ENCODE peak calls at places on chromosomes 1 and 21, in six cellular contexts. D is adrenal gland, L is prostate gland, C is stomach, Z is uterus, N is tibial nerve. Q is an unnamed sample. For H3K36me3 and H3K4me1, the result is how much of the 10 kb centered on the place peaks cover.

GRCh38 chr1:15382601-15383518 is 26.8 kb upstream of the EFHD2 start:
- DNase-seq in Z (no peak), C (no peak), L (no peak), D (no peak), N (no peak), Q (no peak)

GRCh38 chr1:168476588-168477379 is 67.0 kb downstream of the XCL2 start:
- DNase-seq in N (no peak), D (no peak), C (no peak), L (peak), Z (no peak), Q (no peak)

GRCh38 chr21:35768187-35768586 is 292.1 kb downstream of the SETD4 start:
- DNase-seq in N (peak), L (no peak), D (no peak), Z (no peak), C (no peak), Q (no peak)

GRCh38 chr1:185632659-185633428 is 101.3 kb upstream of the HMCN1 start:
- DNase-seq in C (no peak), Z (no peak), N (no peak), L (no peak), D (no peak), Q (no peak)

GRCh38 chr1:201228011-201228983 is 37.7 kb downstream of the IGFN1 start:
- DNase-seq in Z (no peak), L (no peak), C (no peak), D (no peak), N (no peak), Q (no peak)

GRCh38 chr1:225849905-225850304 is 32.3 kb downstream of the TMEM63A start:
- DNase-seq in Z (peak), N (no peak), D (peak), C (peak), L (no peak), Q (peak)

GRCh38 chr21:14736672-14737071 is 190.6 kb upstream of the SAMSN1 start:
- DNase-seq in L (no peak), C (no peak), Z (no peak), N (no peak), D (no peak), Q (no peak)

GRCh38 chr1:156097499-156098178 is 15.4 kb upstream of the MEX3A start:
- DNase-seq in L (no peak), D (no peak), N (no peak), C (no peak), Z (no peak), Q (no peak)

GRCh38 chr1:27021347-27022031 is 8.8 kb upstream of the TENT5B start:
- DNase-seq in N (no peak), L (no peak), C (no peak), D (no peak), Z (no peak), Q (no peak)

GRCh38 chr21:14401217-14401616 is 18.3 kb upstream of the HSPA13 start:
- DNase-seq in L (no peak), Z (no peak), C (no peak), N (no peak), D (no peak), Q (no peak)

GRCh38 chr1:117732065-117732789 is 126.4 kb downstream of the TENT5C start:
- DNase-seq in N (no peak), Z (no peak), D (no peak), L (no peak), C (no peak), Q (no peak)

GRCh38 chr1:19463204-19463803 is 22.0 kb downstream of the CAPZB start:
- DNase-seq in Z (no peak), D (no peak), N (no peak), L (no peak), C (no peak), Q (peak)

GRCh38 chr1:228889289-228889688 is 154.0 kb downstream of the RHOU start:
- DNase-seq in N (no peak), D (no peak), Z (no peak), C (no peak), L (no peak), Q (no peak)

GRCh38 chr21:41973427-41973831 is 19.6 kb upstream of the C2CD2 start:
- DNase-seq in D (peak), Z (no peak), N (no peak), L (no peak), C (peak), Q (peak)

GRCh38 chr1:34262921-34263320 is 86.2 kb downstream of the C1orf94 start:
- DNase-seq in Z (no peak), D (no peak), L (no peak), N (no peak), C (no peak), Q (no peak)

GRCh38 chr1:31706384-31707058 is 2.7 kb upstream of the COL16A1 start:
- DNase-seq in L (no peak), Z (no peak), C (no peak), D (no peak), N (no peak), Q (no peak)

GRCh38 chr1:246335126-246335525 is 172.0 kb downstream of the SMYD3 start:
- DNase-seq in Z (no peak), C (no peak), D (no peak), N (no peak), L (no peak), Q (no peak)

GRCh38 chr1:36133484-36133883 is 8.5 kb upstream of the COL8A2 start:
- DNase-seq in N (no peak), C (peak), D (peak), Z (peak), L (peak), Q (no peak)

GRCh38 chr1:9128520-9129371 is at the start of gene GPR157:
- DNase-seq in N (peak), C (peak), D (peak), L (peak), Z (peak), Q (peak)

GRCh38 chr1:8090241-8090702 is 64.2 kb upstream of the ERRFI1 start:
- DNase-seq in Z (no peak), N (no peak), L (no peak), D (no peak), C (no peak), Q (no peak)

GRCh38 chr1:15617874-15618684 is 821 bp downstream of the DDI2 start:
- DNase-seq in D (no peak), L (peak), Z (no peak), N (peak), C (no peak), Q (no peak)

GRCh38 chr21:28699591-28700259 is 293.0 kb downstream of the LTN1 start:
- DNase-seq in N (no peak), L (peak), D (no peak), C (no peak), Z (no peak), Q (no peak)

GRCh38 chr21:25639922-25640670 is 1.0 kb downstream of the JAM2 start:
- DNase-seq in C (no peak), D (peak), Z (peak), L (peak), N (peak), Q (peak)

GRCh38 chr1:199701731-199702130 is 325.8 kb upstream of the NR5A2 start:
- DNase-seq in Z (no peak), L (no peak), N (no peak), C (no peak), D (no peak), Q (no peak)

GRCh38 chr1:18599096-18599495 is 31.6 kb upstream of the PAX7 start:
- DNase-seq in D (no peak), L (peak), Z (no peak), N (no peak), C (no peak), Q (no peak)

GRCh38 chr1:143720087-143721023 is 251.4 kb downstream of the FAM72C start:
- DNase-seq in C (no peak), N (no peak), Z (no peak), D (peak), L (no peak), Q (peak)

GRCh38 chr1:44924835-44925464 is 61.4 kb downstream of the EIF2B3 start:
- DNase-seq in D (no peak), C (no peak), L (no peak), N (no peak), Z (no peak), Q (no peak)

GRCh38 chr1:36565576-36566501 is 83.1 kb upstream of the CSF3R start:
- DNase-seq in Z (no peak), D (no peak), L (no peak), N (no peak), C (no peak), Q (peak)

GRCh38 chr1:64487061-64487460 is 17.1 kb downstream of the CACHD1 start:
- DNase-seq in Z (no peak), C (no peak), D (no peak), N (no peak), L (no peak), Q (no peak)

GRCh38 chr1:200861937-200862647 is 10.7 kb upstream of the GPR25 start:
- DNase-seq in N (no peak), L (no peak), C (no peak), Z (no peak), D (no peak), Q (no peak)

GRCh38 chr1:52955129-52955970 is 28.3 kb downstream of the SCP2 start:
- DNase-seq in Z (no peak), C (no peak), L (no peak), D (no peak), N (peak), Q (no peak)

GRCh38 chr1:26353976-26354820 is at the start of gene CRYBG2:
- DNase-seq in D (no peak), Z (no peak), L (peak), C (peak), N (no peak), Q (no peak)

GRCh38 chr1:37476460-37477197 is 2.2 kb downstream of the ZC3H12A start:
- DNase-seq in Z (peak), L (no peak), C (peak), N (peak), D (peak), Q (peak)

GRCh38 chr1:67960766-67961165 is 89.7 kb downstream of the DIRAS3 start:
- DNase-seq in N (no peak), C (no peak), L (no peak), Z (no peak), D (no peak), Q (no peak)

GRCh38 chr1:31633117-31633516 is 11.6 kb downstream of the PEF1 start:
- DNase-seq in L (no peak), D (no peak), N (no peak), Z (no peak), C (peak), Q (no peak)

GRCh38 chr1:65141394-65141793 is 6.6 kb upstream of the AK4 start:
- DNase-seq in D (no peak), N (no peak), C (no peak), L (no peak), Z (no peak), Q (no peak)

GRCh38 chr1:17440074-17440826 is 773 bp upstream of the RCC2 start:
- DNase-seq in L (no peak), Z (no peak), D (no peak), C (no peak), N (no peak), Q (no peak)

GRCh38 chr21:39224930-39225329 is 41.7 kb upstream of the PSMG1 start:
- DNase-seq in L (no peak), C (no peak), Z (no peak), D (no peak), N (no peak), Q (no peak)
- H3K36me3 ChIP-seq in L (under half), C (half or more), Z (under half), D (under half), N (under half), Q (under half)

GRCh38 chr1:112633628-112634027 is 14.0 kb downstream of the CAPZA1 start:
- DNase-seq in Z (no peak), D (no peak), N (no peak), C (no peak), L (no peak), Q (no peak)
- H3K4me1 ChIP-seq in Z (under half), D (half or more), N (under half), C (under half), L (under half), Q (half or more)

DNA sequence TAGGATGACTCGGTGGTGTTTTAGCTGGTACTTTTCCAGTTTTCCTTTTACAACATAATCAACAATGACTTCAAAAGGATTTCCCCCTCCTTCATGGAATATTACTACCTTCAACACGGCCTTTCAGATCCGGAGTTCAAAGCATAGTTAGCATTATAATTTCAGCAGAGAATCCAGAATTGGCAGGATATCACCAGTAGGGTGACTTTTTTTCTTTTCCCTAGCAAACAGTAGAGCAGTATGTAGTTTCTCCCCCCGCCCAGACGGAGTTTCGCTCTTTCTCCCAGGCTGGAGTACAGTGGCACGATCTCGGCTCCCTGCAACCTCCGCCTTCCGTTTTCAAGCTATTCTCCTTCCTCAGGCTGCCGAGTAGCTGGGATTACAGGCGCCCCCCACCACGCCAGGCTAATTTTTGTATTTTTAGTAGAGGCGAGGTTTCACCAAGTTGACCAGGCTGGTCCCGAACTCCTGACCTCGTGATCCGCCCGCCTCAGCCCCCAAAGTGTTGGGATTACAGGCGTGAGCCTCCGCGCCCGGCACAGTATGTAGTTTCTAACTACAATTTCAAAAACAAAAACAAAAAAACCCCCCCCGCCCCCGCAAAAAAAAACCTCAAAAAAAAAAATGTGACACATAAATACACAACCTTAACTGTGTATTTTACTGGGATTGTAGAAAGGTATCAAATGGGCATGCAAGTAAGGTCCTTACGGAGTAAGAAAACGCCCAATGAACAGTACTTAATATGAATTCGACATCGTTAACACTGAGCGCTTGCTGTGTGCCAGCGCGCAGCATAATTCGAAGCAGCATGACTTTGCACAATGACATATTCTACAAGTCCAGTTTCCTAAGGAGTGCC is 1.5 kb upstream of the COX20 start:
- DNase-seq in C (peak), Z (peak), N (peak), L (peak), D (peak), Q (peak)
- TF ChIP-seq POLR2A in C (no peak), Z (peak), N (no peak), L (no peak), D (peak), Q (no peak)

DNA sequence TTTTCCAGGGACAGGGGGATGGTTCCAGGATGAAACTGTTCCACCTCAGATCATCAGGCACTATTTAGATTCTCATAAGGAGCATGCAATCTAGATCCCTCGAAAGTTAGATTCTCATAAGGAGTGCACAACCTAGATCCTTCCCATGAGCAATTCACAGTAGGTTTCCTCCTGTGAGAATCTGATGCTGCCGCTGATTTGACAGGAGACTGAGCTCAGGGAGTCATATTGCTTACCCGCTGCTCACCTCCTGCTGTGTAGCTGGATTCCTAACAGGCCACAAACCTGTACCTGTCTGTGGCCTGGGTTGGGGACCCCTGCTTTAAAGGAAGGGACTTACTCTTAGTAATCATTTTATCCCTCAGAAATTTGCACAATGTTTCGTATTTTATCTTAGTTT is 9.3 kb downstream of the CTH start:
- DNase-seq in D (no peak), C (no peak), N (no peak), L (no peak), Z (no peak), Q (no peak)
- H3K36me3 ChIP-seq in D (under half), C (half or more), N (under half), L (under half), Z (under half), Q (under half)

GRCh38 chr1:41482906-41483895 is 1.3 kb downstream of the EDN2 start:
- DNase-seq in Z (no peak), L (no peak), C (no peak), N (no peak), D (no peak), Q (peak)

GRCh38 chr1:41482001-41482765 is 2.3 kb downstream of the EDN2 start:
- DNase-seq in L (peak), D (peak), N (no peak), C (peak), Z (peak), Q (peak)

GRCh38 chr1:41484881-41485280 is 398 bp upstream of the EDN2 start:
- DNase-seq in N (no peak), C (no peak), L (no peak), Z (no peak), D (no peak), Q (peak)

GRCh38 chr1:41485605-41486004 is 1.1 kb upstream of the EDN2 start:
- DNase-seq in N (no peak), Z (no peak), C (no peak), L (no peak), D (no peak), Q (peak)

DNA sequence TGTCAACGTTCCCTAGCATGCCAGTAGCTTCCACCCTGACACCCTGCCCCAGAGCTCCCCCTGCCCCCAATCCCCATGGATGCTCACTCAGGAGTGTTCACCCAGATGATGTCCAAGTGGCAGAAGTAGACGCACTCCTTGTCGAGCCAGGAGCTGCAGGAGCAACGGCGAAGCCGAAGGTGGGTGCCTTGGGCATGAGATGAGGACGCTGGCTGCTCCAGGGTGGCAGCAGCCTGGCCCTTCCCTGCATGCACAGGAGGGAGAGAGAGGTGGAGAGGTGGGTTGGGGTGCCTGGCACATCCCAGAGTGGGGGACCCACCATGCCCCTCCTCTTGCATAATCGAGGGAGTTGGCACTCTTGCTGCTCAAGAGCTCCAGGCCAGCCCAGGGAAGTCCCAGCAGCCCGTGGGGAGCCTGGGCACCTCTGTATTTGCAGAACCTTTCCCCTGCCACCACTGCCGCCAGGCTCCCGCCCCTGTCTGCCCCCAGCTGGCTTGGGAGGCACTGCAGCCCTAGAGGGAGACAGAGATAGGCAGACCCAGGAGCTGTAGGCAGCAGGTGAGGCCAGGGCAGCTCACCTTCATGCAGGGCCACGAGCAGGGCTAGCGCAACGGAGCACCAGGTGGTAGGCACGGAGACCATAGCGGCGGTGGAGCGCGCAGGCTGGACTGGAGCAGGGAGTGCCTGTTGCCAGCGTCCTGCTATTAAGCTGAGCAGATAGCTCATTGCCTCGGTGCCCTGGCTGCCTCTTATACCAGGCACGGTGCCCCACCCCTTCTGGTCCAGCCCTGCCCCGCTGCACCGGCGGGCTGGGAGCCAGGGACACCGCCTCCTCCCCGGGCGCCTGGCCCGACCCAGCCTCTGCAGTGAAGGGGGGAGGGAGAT is at the start of gene EDN2:
- DNase-seq in C (peak), L (peak), D (no peak), Z (no peak), N (no peak), Q (peak)
- H3K4me1 ChIP-seq in C (half or more), L (under half), D (under half), Z (under half), N (under half), Q (under half)

GRCh38 chr1:160098852-160099647 is 631 bp upstream of the IGSF8 start:
- DNase-seq in N (peak), C (peak), L (peak), Z (peak), D (peak), Q (peak)
- TF ChIP-seq POLR2A in N (no peak), C (no peak), L (peak), Z (peak), D (no peak), Q (peak)

Q was measured in spleen.